ENCODE peak calls at places on chromosomes 12 and 14, in seven cellular contexts. J is IMR-90, C is H9, R is mesendoderm, K is neuronal stem cell, X is H1, U is trophoblast cell. A is an unnamed sample.

GRCh38 chr14:78259831-78260230 is 89.7 kb downstream of the NRXN3 start:
- DNase-seq in U (peak), K (no peak), R (peak), C (no peak), J (no peak), X (no peak), A (no peak)

GRCh38 chr12:16417058-16417457 is 69.6 kb downstream of the MGST1 start:
- DNase-seq in K (no peak), C (no peak), X (no peak), R (peak), U (no peak), J (no peak), A (no peak)

GRCh38 chr14:61911534-61911933 is 149.3 kb downstream of the SNAPC1 start:
- DNase-seq in C (no peak), R (no peak), U (no peak), X (no peak), K (no peak), J (no peak), A (no peak)

GRCh38 chr12:78916845-78917480 is 52.4 kb downstream of the SYT1 start:
- DNase-seq in R (peak), C (no peak), U (no peak), J (peak), K (no peak), X (no peak), A (peak)

GRCh38 chr12:118748478-118749380 is 232.6 kb upstream of the SRRM4 start:
- DNase-seq in C (no peak), K (no peak), J (no peak), X (no peak), U (no peak), R (no peak), A (no peak)

GRCh38 chr14:65180725-65181025 is 78.4 kb upstream of the MAX start:
- DNase-seq in X (no peak), R (no peak), J (no peak), C (no peak), K (no peak), U (no peak), A (no peak)

GRCh38 chr14:100070310-100070709 is 5.1 kb downstream of the EVL start:
- DNase-seq in X (no peak), U (no peak), K (no peak), R (no peak), J (no peak), C (no peak), A (no peak)

GRCh38 chr12:460301-461230 is 827 bp downstream of the B4GALNT3 start:
- DNase-seq in J (no peak), X (no peak), C (no peak), K (no peak), R (no peak), U (no peak), A (peak)

GRCh38 chr12:9404469-9405260 is 196.5 kb upstream of the PZP start:
- DNase-seq in R (no peak), K (no peak), C (no peak), X (no peak), U (no peak), J (no peak), A (no peak)

GRCh38 chr14:34090451-34090850 is 139.6 kb upstream of the EGLN3 start:
- DNase-seq in U (no peak), C (no peak), R (no peak), J (no peak), K (no peak), X (no peak), A (no peak)

GRCh38 chr14:89214221-89214965 is 202.6 kb downstream of the FOXN3 start:
- DNase-seq in C (no peak), K (peak), J (no peak), X (no peak), U (no peak), R (peak), A (no peak)

DNA sequence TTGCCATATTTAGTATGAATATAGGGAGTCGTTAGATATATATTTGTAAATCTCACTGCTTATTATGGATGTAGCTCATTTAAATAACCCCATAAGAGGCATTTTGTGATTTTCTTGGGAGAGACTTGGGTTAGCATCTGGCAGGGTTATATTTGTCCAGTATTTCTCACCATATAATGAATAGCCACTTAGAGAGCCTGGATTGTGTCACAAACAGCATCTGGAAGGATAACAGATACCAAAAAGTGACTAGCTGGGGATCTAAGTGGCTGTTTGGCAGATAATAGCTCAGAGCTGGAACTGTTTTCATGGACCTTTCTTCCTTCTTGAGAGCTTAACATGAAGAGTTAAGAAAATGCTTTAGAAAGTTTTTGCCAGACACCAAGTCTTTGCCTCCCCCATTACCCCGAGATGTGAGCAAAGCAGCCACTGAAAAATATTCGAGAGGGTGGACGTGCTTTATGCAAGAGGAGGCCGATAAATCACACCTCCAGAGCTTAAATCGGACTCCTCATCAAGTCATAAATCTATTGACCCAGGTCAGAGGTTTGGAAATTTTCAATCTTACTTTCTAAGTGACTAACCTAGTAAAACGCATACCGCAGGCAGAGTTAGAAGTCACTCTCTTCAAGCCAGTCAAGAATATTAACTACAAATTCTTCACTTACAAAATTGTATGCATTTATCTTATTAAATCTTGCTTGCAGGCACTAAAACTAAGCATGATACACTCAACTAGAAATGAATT is 35.1 kb downstream of the GPHB5 start:
- DNase-seq in C (no peak), R (no peak), J (no peak), K (no peak), U (no peak), X (no peak), A (peak)
- H3K18ac ChIP-seq in C (no peak), R (no peak), J (no peak), K (no peak), U (no peak), X (no peak), A (no peak)

GRCh38 chr14:60807247-60807646 is 72.7 kb downstream of the MNAT1 start:
- DNase-seq in X (no peak), U (no peak), K (no peak), J (no peak), C (no peak), R (no peak), A (no peak)

GRCh38 chr14:60805881-60806569 is 71.5 kb downstream of the MNAT1 start:
- DNase-seq in C (no peak), K (no peak), U (no peak), J (peak), R (no peak), X (no peak), A (no peak)

GRCh38 chr14:60812987-60813386 is 78.4 kb downstream of the MNAT1 start:
- DNase-seq in J (no peak), X (no peak), U (no peak), R (no peak), K (no peak), C (no peak), A (no peak)

GRCh38 chr14:60803871-60804270 is 69.3 kb downstream of the MNAT1 start:
- DNase-seq in X (no peak), K (no peak), C (no peak), J (no peak), R (no peak), U (no peak), A (no peak)

GRCh38 chr14:60807971-60808370 is 73.4 kb downstream of the MNAT1 start:
- DNase-seq in C (no peak), R (no peak), U (no peak), K (no peak), J (peak), X (no peak), A (no peak)
- H3K4ac ChIP-seq in C (no peak), R (no peak), U (no peak), K (no peak), J (no peak), X (no peak), A (no peak)

GRCh38 chr14:43285575-43285974 is 1221.5 kb downstream of the FSCB start:
- DNase-seq in K (no peak), C (no peak), R (no peak), X (no peak), U (no peak), J (no peak), A (no peak)
- H3K18ac ChIP-seq in K (no peak), C (no peak), R (no peak), X (no peak), U (no peak), J (no peak), A (no peak)

GRCh38 chr14:91374897-91375747 is 42.5 kb downstream of the CCDC88C start:
- DNase-seq in C (no peak), J (no peak), R (no peak), X (no peak), U (no peak), K (peak), A (no peak)

GRCh38 chr14:91374287-91374880 is 43.2 kb downstream of the CCDC88C start:
- DNase-seq in K (no peak), R (no peak), C (no peak), X (no peak), U (no peak), J (no peak), A (no peak)

GRCh38 chr14:91376547-91377477 is 40.8 kb downstream of the CCDC88C start:
- DNase-seq in X (no peak), K (no peak), U (no peak), C (no peak), J (no peak), R (no peak), A (no peak)

GRCh38 chr14:91377700-91378652 is 39.6 kb downstream of the CCDC88C start:
- DNase-seq in C (no peak), K (no peak), J (no peak), U (no peak), X (no peak), R (no peak), A (no peak)

DNA sequence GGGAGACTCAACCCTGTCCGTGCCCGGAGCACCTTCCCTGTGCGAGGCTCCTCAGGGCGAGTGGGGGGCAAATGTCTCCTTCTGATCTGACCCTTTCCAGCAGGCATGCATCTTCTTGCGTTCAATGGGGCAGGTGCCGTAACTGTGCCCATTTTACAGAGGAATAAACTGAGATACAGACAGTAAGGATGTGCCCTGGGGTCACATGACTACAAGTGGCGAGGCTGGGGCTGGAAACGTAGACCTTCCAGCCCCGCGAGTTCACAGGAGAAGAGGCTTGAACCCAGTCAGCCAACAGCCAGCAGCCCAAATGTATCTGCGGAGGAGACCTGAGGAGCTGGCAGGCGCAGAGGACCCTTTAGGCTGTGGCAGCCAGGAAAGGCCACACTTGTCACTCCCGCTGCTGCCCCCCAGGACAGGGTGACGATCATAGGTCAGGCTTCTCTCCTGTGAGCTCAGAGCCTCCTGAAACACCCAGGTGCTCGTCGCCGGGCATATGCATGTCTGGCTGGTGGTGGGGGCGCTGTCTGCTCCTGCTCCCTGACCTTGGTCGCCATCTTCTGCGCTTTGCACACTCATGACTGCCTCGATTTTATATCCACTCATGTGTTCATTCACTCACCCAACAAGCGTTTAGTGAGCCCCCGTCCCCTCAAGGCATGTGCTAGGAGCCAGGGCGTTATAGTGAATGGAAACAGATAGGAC is 41.7 kb downstream of the CCDC88C start:
- DNase-seq in X (no peak), U (no peak), R (no peak), K (no peak), J (no peak), C (no peak), A (no peak)
- H3K4ac ChIP-seq in X (peak), U (no peak), R (no peak), K (no peak), J (no peak), C (no peak), A (no peak)

DNA sequence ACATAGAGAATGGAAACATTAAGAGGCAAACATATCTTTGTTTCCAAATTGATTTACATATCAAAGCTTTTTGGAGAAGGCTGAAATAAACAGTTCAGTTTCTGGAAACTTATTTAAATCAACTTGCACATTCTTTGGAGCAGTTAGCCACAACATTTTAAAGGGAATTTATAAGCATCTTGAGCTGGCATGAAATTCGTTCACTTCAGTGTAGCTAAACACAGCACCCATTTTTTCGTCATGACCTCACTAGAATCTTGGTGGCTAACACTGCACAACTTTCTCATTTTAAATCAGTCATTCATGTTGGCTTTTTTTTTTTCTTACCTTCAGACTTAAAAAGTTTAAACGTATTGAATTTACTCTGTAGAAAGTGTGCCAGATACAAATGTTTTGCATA is 1139.9 kb upstream of the FLRT2 start:
- DNase-seq in R (no peak), K (no peak), X (no peak), U (no peak), C (no peak), J (peak), A (no peak)
- H3K18ac ChIP-seq in R (no peak), K (no peak), X (no peak), U (no peak), C (no peak), J (no peak), A (no peak)

GRCh38 chr14:87067061-87067460 is 925.9 kb downstream of the GALC start:
- DNase-seq in X (no peak), R (peak), U (no peak), J (no peak), C (no peak), K (no peak), A (no peak)
- H3K4ac ChIP-seq in X (no peak), R (no peak), U (no peak), J (no peak), C (no peak), K (no peak), A (no peak)

DNA sequence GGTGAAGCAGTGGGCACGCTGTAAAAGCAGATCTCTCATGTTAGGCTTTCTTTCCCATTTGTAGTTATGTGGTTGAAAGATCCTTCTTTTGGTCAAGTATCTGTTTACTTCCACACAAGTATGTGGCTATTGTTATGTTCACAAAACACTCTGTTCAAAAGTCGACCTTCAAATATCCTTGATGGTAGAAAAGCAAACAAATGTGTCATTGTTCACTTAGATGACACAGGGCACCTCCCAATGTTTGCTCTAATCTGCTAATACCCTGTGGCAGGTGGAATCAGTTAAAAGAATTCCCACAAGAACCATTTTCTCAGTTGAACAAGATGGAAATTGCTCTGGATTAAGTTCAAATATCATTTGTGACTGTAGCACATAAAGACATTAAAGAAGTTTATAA is 43.6 kb upstream of the NAA30 start:
- DNase-seq in J (no peak), X (no peak), C (no peak), R (no peak), U (no peak), K (no peak), A (no peak)
- H3K18ac ChIP-seq in J (no peak), X (no peak), C (no peak), R (no peak), U (no peak), K (no peak), A (no peak)

DNA sequence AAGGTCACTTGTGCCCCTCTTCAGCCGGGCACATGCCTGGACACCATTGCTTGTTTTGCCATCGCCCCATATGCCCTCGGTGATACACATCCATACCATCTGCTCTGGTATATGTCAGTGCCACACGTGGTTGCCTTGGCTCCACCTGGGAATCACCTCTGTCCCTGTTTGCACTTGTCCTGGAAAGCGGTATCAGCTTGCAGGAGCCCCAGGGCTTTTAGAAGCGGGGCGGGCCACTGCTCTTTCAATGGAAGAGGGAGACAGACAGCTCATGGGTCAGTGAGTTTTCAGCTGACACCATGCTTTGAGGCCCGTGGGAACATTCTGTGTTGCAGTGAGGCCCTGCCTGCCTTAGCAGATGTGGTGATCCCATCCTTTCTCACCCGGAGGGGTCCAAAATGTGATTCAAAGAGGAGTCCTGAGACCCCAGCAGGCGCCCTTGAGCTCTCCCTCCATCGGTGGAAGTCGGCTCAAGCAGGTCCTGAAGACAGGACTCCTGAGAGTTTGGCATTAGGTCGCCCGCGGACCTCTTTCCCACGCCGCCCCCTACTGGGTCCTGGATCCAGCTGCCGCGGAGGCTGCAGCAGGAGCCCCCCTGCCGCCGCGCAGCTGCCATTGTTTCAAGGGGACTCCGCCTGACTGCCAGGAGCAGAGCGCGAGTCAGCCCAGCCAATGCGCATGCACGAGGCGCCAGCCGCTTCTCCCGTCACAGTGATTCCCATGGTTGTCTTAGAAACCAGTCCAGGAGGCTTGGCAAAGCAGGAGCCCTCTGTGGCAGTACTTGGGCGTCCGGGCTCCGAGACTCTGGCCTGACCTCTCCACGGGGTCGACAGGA is 773.2 kb upstream of the ALG10B start:
- DNase-seq in U (no peak), K (no peak), X (no peak), R (no peak), J (no peak), C (no peak), A (no peak)
- H3K4ac ChIP-seq in U (no peak), K (no peak), X (no peak), R (no peak), J (no peak), C (no peak), A (no peak)

GRCh38 chr12:56851462-56851861 is 82.7 kb downstream of the SDR9C7 start:
- DNase-seq in U (no peak), X (no peak), K (no peak), C (no peak), R (no peak), J (no peak), A (no peak)
- H3K18ac ChIP-seq in U (no peak), X (no peak), K (no peak), C (no peak), R (no peak), J (no peak), A (no peak)

DNA sequence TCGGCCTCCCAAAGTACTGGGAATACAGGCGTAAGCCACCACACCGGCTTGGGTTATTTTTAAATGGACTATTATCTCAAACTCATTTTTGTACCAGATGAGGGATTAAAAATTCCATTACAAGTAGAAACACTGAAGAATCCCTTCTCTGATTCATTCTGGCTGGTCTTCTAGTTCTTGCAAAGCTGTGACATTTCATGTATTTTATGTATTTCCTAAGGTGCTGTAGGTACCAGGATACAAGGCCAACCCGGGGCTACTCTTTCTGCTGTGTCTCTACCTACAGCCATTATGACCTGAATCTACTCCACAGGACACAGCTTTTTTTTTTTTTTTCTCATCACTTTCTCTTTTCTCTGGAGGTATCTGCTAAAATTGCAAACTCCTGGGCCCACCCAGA is 24.9 kb downstream of the CPM start:
- DNase-seq in K (no peak), C (no peak), U (peak), X (no peak), R (no peak), J (no peak), A (no peak)
- H3K4ac ChIP-seq in K (no peak), C (no peak), U (no peak), X (no peak), R (no peak), J (no peak), A (no peak)

A was measured in mesenchymal stem cell.